ENCODE peak calls at places on chromosomes 3 and 15, in eight cellular contexts. One of them, this sample, is unnamed.

GRCh38 chr15:73388256-73388781 is 19.6 kb upstream of the HCN4 start:
- DNase-seq in IMR-90: peak
- DNase-seq in transverse colon: no peak
- DNase-seq in HFFc6: peak
- DNase-seq in fibroblast of mammary gland: peak
- DNase-seq in endothelial cell: no peak
- DNase-seq in Calu3: peak
- DNase-seq in endothelial cell of umbilical vein: no peak
- DNase-seq in this sample: no peak

GRCh38 chr3:21672303-21672702 is 78.7 kb downstream of the ZNF385D start:
- DNase-seq in endothelial cell: no peak
- DNase-seq in Calu3: peak
- DNase-seq in transverse colon: no peak
- DNase-seq in IMR-90: peak
- DNase-seq in fibroblast of mammary gland: peak
- DNase-seq in endothelial cell of umbilical vein: peak
- DNase-seq in HFFc6: peak
- DNase-seq in this sample: no peak

GRCh38 chr15:99556010-99556409 is 9.8 kb upstream of the MEF2A start:
- DNase-seq in endothelial cell of umbilical vein: no peak
- DNase-seq in fibroblast of mammary gland: no peak
- DNase-seq in HFFc6: no peak
- DNase-seq in IMR-90: no peak
- DNase-seq in Calu3: no peak
- DNase-seq in transverse colon: no peak
- DNase-seq in endothelial cell: no peak
- DNase-seq in this sample: no peak

GRCh38 chr3:110021659-110022058 is 684.3 kb upstream of the DPPA4 start:
- DNase-seq in Calu3: no peak
- DNase-seq in fibroblast of mammary gland: no peak
- DNase-seq in IMR-90: no peak
- DNase-seq in HFFc6: no peak
- DNase-seq in endothelial cell: no peak
- DNase-seq in endothelial cell of umbilical vein: no peak
- DNase-seq in transverse colon: no peak
- DNase-seq in this sample: no peak

GRCh38 chr3:152968388-152969024 is 133.6 kb downstream of the P2RY1 start:
- DNase-seq in Calu3: peak
- DNase-seq in transverse colon: no peak
- DNase-seq in fibroblast of mammary gland: peak
- DNase-seq in IMR-90: no peak
- DNase-seq in endothelial cell of umbilical vein: peak
- DNase-seq in HFFc6: no peak
- DNase-seq in endothelial cell: no peak
- DNase-seq in this sample: no peak

GRCh38 chr15:32959077-32959476 is 235.4 kb downstream of the FMN1 start:
- DNase-seq in fibroblast of mammary gland: peak
- DNase-seq in endothelial cell: no peak
- DNase-seq in transverse colon: no peak
- DNase-seq in endothelial cell of umbilical vein: no peak
- DNase-seq in IMR-90: peak
- DNase-seq in Calu3: no peak
- DNase-seq in HFFc6: no peak
- DNase-seq in this sample: no peak

GRCh38 chr3:193869221-193870201 is 266.4 kb upstream of the HES1 start:
- DNase-seq in Calu3: peak
- DNase-seq in HFFc6: peak
- DNase-seq in IMR-90: peak
- DNase-seq in transverse colon: no peak
- DNase-seq in endothelial cell: peak
- DNase-seq in fibroblast of mammary gland: peak
- DNase-seq in endothelial cell of umbilical vein: peak
- DNase-seq in this sample: no peak

GRCh38 chr15:44541282-44541958 is 4.5 kb downstream of the EIF3J start:
- DNase-seq in endothelial cell: no peak
- DNase-seq in transverse colon: no peak
- DNase-seq in endothelial cell of umbilical vein: peak
- DNase-seq in Calu3: no peak
- DNase-seq in fibroblast of mammary gland: peak
- DNase-seq in HFFc6: peak
- DNase-seq in IMR-90: peak
- DNase-seq in this sample: no peak

GRCh38 chr3:61894988-61895935 is 333.9 kb downstream of the PTPRG start:
- DNase-seq in HFFc6: peak
- DNase-seq in endothelial cell: no peak
- DNase-seq in Calu3: peak
- DNase-seq in fibroblast of mammary gland: peak
- DNase-seq in endothelial cell of umbilical vein: peak
- DNase-seq in IMR-90: peak
- DNase-seq in transverse colon: peak
- DNase-seq in this sample: no peak

GRCh38 chr3:131174752-131175151 is 148.1 kb downstream of the NEK11 start:
- DNase-seq in Calu3: no peak
- DNase-seq in IMR-90: no peak
- DNase-seq in transverse colon: no peak
- DNase-seq in HFFc6: no peak
- DNase-seq in endothelial cell: no peak
- DNase-seq in fibroblast of mammary gland: peak
- DNase-seq in endothelial cell of umbilical vein: no peak
- DNase-seq in this sample: no peak

GRCh38 chr15:26318689-26319088 is 454.2 kb downstream of the GABRB3 start:
- DNase-seq in endothelial cell of umbilical vein: no peak
- DNase-seq in endothelial cell: no peak
- DNase-seq in HFFc6: no peak
- DNase-seq in fibroblast of mammary gland: no peak
- DNase-seq in IMR-90: no peak
- DNase-seq in transverse colon: no peak
- DNase-seq in Calu3: no peak
- DNase-seq in this sample: no peak

GRCh38 chr3:194276768-194277546 is 74.2 kb downstream of the CPN2 start:
- DNase-seq in transverse colon: peak
- DNase-seq in endothelial cell of umbilical vein: peak
- DNase-seq in fibroblast of mammary gland: peak
- DNase-seq in HFFc6: no peak
- DNase-seq in Calu3: no peak
- DNase-seq in endothelial cell: no peak
- DNase-seq in IMR-90: peak
- DNase-seq in this sample: no peak

GRCh38 chr3:147218976-147219375 is 187.4 kb downstream of the ZIC4 start:
- DNase-seq in IMR-90: no peak
- DNase-seq in endothelial cell of umbilical vein: no peak
- DNase-seq in transverse colon: no peak
- DNase-seq in Calu3: no peak
- DNase-seq in fibroblast of mammary gland: peak
- DNase-seq in endothelial cell: no peak
- DNase-seq in HFFc6: no peak
- DNase-seq in this sample: no peak
- TF ChIP-seq CTCF in IMR-90: no peak
- TF ChIP-seq CTCF in endothelial cell of umbilical vein: no peak
- TF ChIP-seq CTCF in transverse colon: no peak
- TF ChIP-seq CTCF in Calu3: no peak
- TF ChIP-seq CTCF in fibroblast of mammary gland: no peak
- TF ChIP-seq CTCF in endothelial cell: no peak
- TF ChIP-seq CTCF in HFFc6: no peak
- TF ChIP-seq CTCF in this sample: no peak

GRCh38 chr3:55483196-55484095 is 3.7 kb downstream of the WNT5A start:
- DNase-seq in fibroblast of mammary gland: no peak
- DNase-seq in endothelial cell of umbilical vein: no peak
- DNase-seq in Calu3: no peak
- DNase-seq in endothelial cell: no peak
- DNase-seq in transverse colon: no peak
- DNase-seq in IMR-90: no peak
- DNase-seq in HFFc6: no peak
- DNase-seq in this sample: no peak

GRCh38 chr3:55484191-55484644 is 2.9 kb downstream of the WNT5A start:
- DNase-seq in endothelial cell: no peak
- DNase-seq in transverse colon: no peak
- DNase-seq in endothelial cell of umbilical vein: no peak
- DNase-seq in Calu3: no peak
- DNase-seq in HFFc6: no peak
- DNase-seq in IMR-90: no peak
- DNase-seq in fibroblast of mammary gland: no peak
- DNase-seq in this sample: no peak

GRCh38 chr3:55486101-55486856 is 827 bp downstream of the WNT5A start:
- DNase-seq in endothelial cell: peak
- DNase-seq in HFFc6: peak
- DNase-seq in fibroblast of mammary gland: peak
- DNase-seq in transverse colon: peak
- DNase-seq in IMR-90: peak
- DNase-seq in endothelial cell of umbilical vein: peak
- DNase-seq in Calu3: no peak
- DNase-seq in this sample: no peak

GRCh38 chr3:55485208-55485791 is 1.8 kb downstream of the WNT5A start:
- DNase-seq in IMR-90: peak
- DNase-seq in endothelial cell of umbilical vein: peak
- DNase-seq in fibroblast of mammary gland: peak
- DNase-seq in transverse colon: peak
- DNase-seq in HFFc6: peak
- DNase-seq in Calu3: peak
- DNase-seq in endothelial cell: peak
- DNase-seq in this sample: no peak

DNA sequence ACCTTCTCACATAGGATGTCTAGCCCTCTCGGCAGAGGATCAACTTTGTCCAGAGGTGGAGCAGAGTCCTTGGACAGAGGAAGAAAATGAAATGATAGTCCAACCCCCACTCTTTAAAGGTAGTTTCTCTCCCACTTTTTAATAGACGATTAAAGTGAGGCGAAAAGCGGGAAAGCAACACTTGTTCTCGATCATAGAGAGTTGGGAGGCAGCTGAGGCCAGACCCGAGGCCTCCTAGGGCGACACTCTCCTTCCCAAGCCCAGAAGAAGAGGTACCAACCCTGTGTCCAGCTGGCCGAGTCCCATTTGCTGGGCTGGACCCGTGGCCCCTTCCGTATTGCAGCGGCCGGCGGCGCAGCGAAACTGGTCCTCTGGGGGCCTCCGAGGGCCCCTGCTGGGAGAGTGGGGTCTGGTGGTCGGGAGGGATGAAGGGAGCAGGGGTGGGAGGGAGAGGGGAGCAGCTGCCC is 2.3 kb downstream of the WNT5A start:
- DNase-seq in endothelial cell of umbilical vein: no peak
- DNase-seq in Calu3: no peak
- DNase-seq in fibroblast of mammary gland: no peak
- DNase-seq in endothelial cell: no peak
- DNase-seq in IMR-90: no peak
- DNase-seq in transverse colon: no peak
- DNase-seq in HFFc6: no peak
- DNase-seq in this sample: no peak
- TF ChIP-seq CTCF in endothelial cell of umbilical vein: no peak
- TF ChIP-seq CTCF in Calu3: no peak
- TF ChIP-seq CTCF in fibroblast of mammary gland: no peak
- TF ChIP-seq CTCF in endothelial cell: no peak
- TF ChIP-seq CTCF in IMR-90: no peak
- TF ChIP-seq CTCF in transverse colon: no peak
- TF ChIP-seq CTCF in HFFc6: no peak
- TF ChIP-seq CTCF in this sample: no peak

DNA sequence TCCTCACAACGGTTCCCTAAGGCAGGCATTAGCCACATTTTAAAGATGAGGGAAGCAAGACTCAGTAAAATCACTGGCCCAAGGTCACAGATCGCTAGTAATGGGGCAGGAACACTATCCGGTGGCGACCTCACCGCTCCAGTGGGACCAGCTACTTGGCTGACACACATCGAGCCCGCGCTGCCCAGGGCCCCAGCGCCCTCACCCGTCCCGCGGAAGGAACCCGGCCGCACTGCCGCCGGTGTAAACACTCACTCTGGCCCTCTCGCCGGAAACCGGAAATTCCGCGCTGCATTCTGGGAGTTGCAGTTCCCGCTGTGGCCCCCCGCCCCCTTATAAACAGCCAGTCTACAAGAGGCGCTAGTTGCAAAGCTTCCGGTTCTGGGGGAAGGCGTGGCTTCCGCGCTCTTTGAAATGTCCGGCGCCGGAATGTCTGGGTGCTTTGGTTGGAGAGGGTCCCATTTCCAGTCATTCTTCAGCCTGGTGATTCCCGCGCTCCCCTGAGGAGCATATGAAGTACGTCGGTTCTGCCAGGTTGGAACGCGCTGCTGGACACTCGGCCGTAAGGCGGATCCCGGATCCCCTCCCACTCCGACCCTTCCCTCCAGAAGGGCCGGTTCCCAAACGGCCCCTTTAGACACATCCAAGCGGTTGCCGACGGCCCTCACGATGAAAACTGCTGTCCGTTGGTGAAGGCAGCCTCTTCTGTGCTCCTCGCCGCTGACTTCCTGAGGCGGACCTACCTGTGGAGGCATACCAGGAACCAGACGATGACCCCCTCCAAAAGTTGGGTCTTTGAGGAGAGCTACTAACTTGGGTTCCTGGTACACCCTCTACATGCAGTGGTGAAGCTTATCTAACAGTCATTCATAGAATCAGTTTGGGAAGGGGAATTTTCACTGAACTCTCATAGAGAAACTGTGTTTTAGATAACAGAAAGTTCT is at the start of gene UBL7:
- DNase-seq in endothelial cell: peak
- DNase-seq in endothelial cell of umbilical vein: peak
- DNase-seq in HFFc6: peak
- DNase-seq in fibroblast of mammary gland: peak
- DNase-seq in IMR-90: peak
- DNase-seq in transverse colon: peak
- DNase-seq in Calu3: peak
- DNase-seq in this sample: peak
- TF ChIP-seq CTCF in endothelial cell: no peak
- TF ChIP-seq CTCF in endothelial cell of umbilical vein: no peak
- TF ChIP-seq CTCF in HFFc6: peak
- TF ChIP-seq CTCF in fibroblast of mammary gland: peak
- TF ChIP-seq CTCF in IMR-90: peak
- TF ChIP-seq CTCF in transverse colon: no peak
- TF ChIP-seq CTCF in Calu3: no peak
- TF ChIP-seq CTCF in this sample: no peak

GRCh38 chr15:85607842-85608241 is 186.9 kb downstream of the KLHL25 start:
- DNase-seq in fibroblast of mammary gland: peak
- DNase-seq in Calu3: no peak
- DNase-seq in endothelial cell of umbilical vein: peak
- DNase-seq in IMR-90: peak
- DNase-seq in endothelial cell: no peak
- DNase-seq in transverse colon: no peak
- DNase-seq in HFFc6: peak
- DNase-seq in this sample: no peak

GRCh38 chr15:85607141-85607806 is 187.5 kb downstream of the KLHL25 start:
- DNase-seq in endothelial cell: no peak
- DNase-seq in IMR-90: peak
- DNase-seq in Calu3: no peak
- DNase-seq in endothelial cell of umbilical vein: no peak
- DNase-seq in transverse colon: no peak
- DNase-seq in fibroblast of mammary gland: peak
- DNase-seq in HFFc6: peak
- DNase-seq in this sample: no peak

GRCh38 chr15:85609492-85609891 is 185.2 kb downstream of the KLHL25 start:
- DNase-seq in transverse colon: no peak
- DNase-seq in Calu3: no peak
- DNase-seq in endothelial cell: no peak
- DNase-seq in fibroblast of mammary gland: no peak
- DNase-seq in endothelial cell of umbilical vein: no peak
- DNase-seq in HFFc6: no peak
- DNase-seq in IMR-90: no peak
- DNase-seq in this sample: no peak

GRCh38 chr15:85614059-85614458 is 180.7 kb downstream of the KLHL25 start:
- DNase-seq in Calu3: no peak
- DNase-seq in IMR-90: no peak
- DNase-seq in fibroblast of mammary gland: no peak
- DNase-seq in endothelial cell of umbilical vein: peak
- DNase-seq in HFFc6: no peak
- DNase-seq in endothelial cell: no peak
- DNase-seq in transverse colon: no peak
- DNase-seq in this sample: no peak

GRCh38 chr15:85611361-85611760 is 183.4 kb downstream of the KLHL25 start:
- DNase-seq in endothelial cell of umbilical vein: no peak
- DNase-seq in HFFc6: no peak
- DNase-seq in Calu3: no peak
- DNase-seq in endothelial cell: no peak
- DNase-seq in IMR-90: no peak
- DNase-seq in fibroblast of mammary gland: peak
- DNase-seq in transverse colon: no peak
- DNase-seq in this sample: no peak
- TF ChIP-seq CTCF in endothelial cell of umbilical vein: no peak
- TF ChIP-seq CTCF in HFFc6: no peak
- TF ChIP-seq CTCF in Calu3: no peak
- TF ChIP-seq CTCF in endothelial cell: no peak
- TF ChIP-seq CTCF in IMR-90: no peak
- TF ChIP-seq CTCF in fibroblast of mammary gland: no peak
- TF ChIP-seq CTCF in transverse colon: no peak
- TF ChIP-seq CTCF in this sample: no peak